ENCODE peak calls at places on chromosome 4, in six cellular contexts. One of them, this sample, is unnamed.
A peak's percentile ranks its signal among the peaks of the same experiment; 100 is the strongest.

GRCh38 chr4:156889616-156890594 is 81.7 kb downstream of the PDGFC start:
- DNase-seq in breast epithelium: no peak
- DNase-seq in heart right ventricle: peak; percentile 21
- DNase-seq in hepatocyte: no peak
- DNase-seq in mesendoderm: no peak
- DNase-seq in adipocyte: peak; percentile 63
- DNase-seq in this sample: no peak

GRCh38 chr4:73723029-73723428 is 17.3 kb upstream of the CXCL8 start:
- DNase-seq in breast epithelium: no peak
- DNase-seq in hepatocyte: no peak
- DNase-seq in heart right ventricle: no peak
- DNase-seq in mesendoderm: no peak
- DNase-seq in adipocyte: no peak
- DNase-seq in this sample: no peak

GRCh38 chr4:19026281-19026680 is 1004.7 kb upstream of the LCORL start:
- DNase-seq in heart right ventricle: no peak
- DNase-seq in mesendoderm: no peak
- DNase-seq in adipocyte: no peak
- DNase-seq in breast epithelium: no peak
- DNase-seq in hepatocyte: no peak
- DNase-seq in this sample: no peak

GRCh38 chr4:25158817-25159216 is 1.4 kb downstream of the SEPSECS start:
- DNase-seq in heart right ventricle: no peak
- DNase-seq in breast epithelium: no peak
- DNase-seq in hepatocyte: no peak
- DNase-seq in mesendoderm: no peak
- DNase-seq in adipocyte: no peak
- DNase-seq in this sample: no peak

GRCh38 chr4:154208424-154208823 is 283.2 kb downstream of the DCHS2 start:
- DNase-seq in heart right ventricle: no peak
- DNase-seq in mesendoderm: peak; percentile 71
- DNase-seq in hepatocyte: peak; percentile 7
- DNase-seq in adipocyte: no peak
- DNase-seq in breast epithelium: no peak
- DNase-seq in this sample: no peak

GRCh38 chr4:156962551-156962974 is 9.0 kb downstream of the PDGFC start:
- DNase-seq in hepatocyte: peak; percentile 40
- DNase-seq in mesendoderm: no peak
- DNase-seq in heart right ventricle: no peak
- DNase-seq in breast epithelium: no peak
- DNase-seq in adipocyte: peak; percentile 71
- DNase-seq in this sample: no peak

GRCh38 chr4:188268081-188268908 is 129.1 kb downstream of the TRIML1 start:
- DNase-seq in mesendoderm: no peak
- DNase-seq in hepatocyte: no peak
- DNase-seq in breast epithelium: no peak
- DNase-seq in adipocyte: no peak
- DNase-seq in heart right ventricle: no peak
- DNase-seq in this sample: no peak

GRCh38 chr4:186297013-186297645 is 31.1 kb downstream of the F11 start:
- DNase-seq in breast epithelium: no peak
- DNase-seq in mesendoderm: peak; percentile 67
- DNase-seq in hepatocyte: peak; percentile 73
- DNase-seq in adipocyte: peak; percentile 86
- DNase-seq in heart right ventricle: no peak
- DNase-seq in this sample: no peak

GRCh38 chr4:79059631-79060399 is 120.6 kb upstream of the PAQR3 start:
- DNase-seq in mesendoderm: no peak
- DNase-seq in breast epithelium: no peak
- DNase-seq in adipocyte: no peak
- DNase-seq in heart right ventricle: no peak
- DNase-seq in hepatocyte: no peak
- DNase-seq in this sample: no peak

GRCh38 chr4:139403457-139403856 is 50.5 kb upstream of the RAB33B start:
- DNase-seq in mesendoderm: peak; percentile 16
- DNase-seq in heart right ventricle: no peak
- DNase-seq in adipocyte: peak; percentile 5
- DNase-seq in hepatocyte: no peak
- DNase-seq in breast epithelium: no peak
- DNase-seq in this sample: no peak

GRCh38 chr4:4225915-4226605 is 669 bp downstream of the OTOP1 start:
- DNase-seq in mesendoderm: no peak
- DNase-seq in adipocyte: peak; percentile 5
- DNase-seq in breast epithelium: no peak
- DNase-seq in hepatocyte: no peak
- DNase-seq in heart right ventricle: no peak
- DNase-seq in this sample: no peak

GRCh38 chr4:56134272-56134671 is 185.5 kb downstream of the CEP135 start:
- DNase-seq in breast epithelium: no peak
- DNase-seq in hepatocyte: no peak
- DNase-seq in heart right ventricle: peak; percentile 47
- DNase-seq in mesendoderm: peak; percentile 72
- DNase-seq in adipocyte: peak; percentile 68
- DNase-seq in this sample: no peak

GRCh38 chr4:103498161-103499070 is 221.4 kb downstream of the TACR3 start:
- DNase-seq in breast epithelium: no peak
- DNase-seq in hepatocyte: peak; percentile 35
- DNase-seq in mesendoderm: peak; percentile 79
- DNase-seq in adipocyte: peak; percentile 85
- DNase-seq in heart right ventricle: no peak
- DNase-seq in this sample: no peak

GRCh38 chr4:11105715-11106114 is 323.0 kb downstream of the HS3ST1 start:
- DNase-seq in heart right ventricle: no peak
- DNase-seq in breast epithelium: no peak
- DNase-seq in mesendoderm: no peak
- DNase-seq in adipocyte: no peak
- DNase-seq in hepatocyte: no peak
- DNase-seq in this sample: no peak

GRCh38 chr4:8320386-8320750 is 50.8 kb downstream of the HTRA3 start:
- DNase-seq in heart right ventricle: peak; percentile 26
- DNase-seq in mesendoderm: peak; percentile 63
- DNase-seq in adipocyte: no peak
- DNase-seq in hepatocyte: no peak
- DNase-seq in breast epithelium: no peak
- DNase-seq in this sample: no peak

GRCh38 chr4:130067419-130067818 is 971.5 kb downstream of the C4orf33 start:
- DNase-seq in heart right ventricle: no peak
- DNase-seq in adipocyte: no peak
- DNase-seq in mesendoderm: no peak
- DNase-seq in breast epithelium: no peak
- DNase-seq in hepatocyte: no peak
- DNase-seq in this sample: no peak

GRCh38 chr4:122423246-122423645 is 33.3 kb downstream of the IL2 start:
- DNase-seq in hepatocyte: no peak
- DNase-seq in breast epithelium: no peak
- DNase-seq in heart right ventricle: no peak
- DNase-seq in adipocyte: peak; percentile 23
- DNase-seq in mesendoderm: no peak
- DNase-seq in this sample: no peak

GRCh38 chr4:106971586-106971985 is 64.5 kb downstream of the DKK2 start:
- DNase-seq in mesendoderm: no peak
- DNase-seq in adipocyte: no peak
- DNase-seq in breast epithelium: no peak
- DNase-seq in hepatocyte: peak; percentile 17
- DNase-seq in heart right ventricle: no peak
- DNase-seq in this sample: no peak

DNA sequence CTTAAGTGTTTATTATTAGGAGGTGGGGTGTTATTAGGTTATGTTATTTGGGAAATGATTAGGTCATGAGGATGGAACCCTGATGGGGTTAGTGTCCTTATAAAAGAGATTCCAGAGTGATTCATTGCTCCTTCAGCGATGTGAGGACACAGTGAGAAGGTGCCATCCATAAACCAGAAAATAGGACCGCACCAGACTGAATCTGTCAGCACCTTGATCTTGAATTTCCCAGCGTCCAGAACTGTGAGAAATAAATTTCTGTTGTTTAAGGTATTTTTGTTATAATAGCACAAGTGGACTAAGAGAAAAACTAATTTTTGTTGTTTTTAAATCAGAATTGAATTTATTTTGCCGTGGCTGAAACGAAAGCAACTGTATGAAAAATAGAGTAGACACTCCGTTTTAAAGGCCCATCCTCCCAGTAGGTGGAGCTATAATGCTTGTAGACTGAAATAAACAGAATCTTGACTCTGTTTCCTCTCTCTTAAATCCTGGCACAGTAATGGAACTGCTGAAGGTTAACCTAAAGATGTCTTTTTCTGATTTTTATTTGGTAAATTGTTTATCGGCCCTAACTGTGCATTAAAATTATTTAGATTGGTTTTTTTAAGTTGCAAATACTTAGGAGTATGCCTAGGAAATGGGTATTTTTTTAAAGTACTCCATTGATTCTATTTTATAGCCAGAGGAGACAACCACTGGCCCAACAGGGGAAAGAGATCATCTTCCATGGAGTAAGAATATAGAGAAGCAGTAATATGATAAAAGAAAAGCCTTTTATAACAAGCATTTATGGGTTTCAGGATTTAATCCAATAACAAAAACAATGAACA is 133.2 kb upstream of the ADAMTS3 start:
- DNase-seq in hepatocyte: peak; percentile 79
- DNase-seq in mesendoderm: peak; percentile 69
- DNase-seq in heart right ventricle: peak; percentile 26
- DNase-seq in adipocyte: peak; percentile 91
- DNase-seq in breast epithelium: no peak
- DNase-seq in this sample: no peak
- H3K4me3 ChIP-seq in hepatocyte: peak overlapping the region; percentile 19
- H3K4me3 ChIP-seq in mesendoderm: no peak overlapping the region
- H3K4me3 ChIP-seq in heart right ventricle: peak overlapping the region; percentile 2
- H3K4me3 ChIP-seq in adipocyte: peak overlapping the region; percentile 87
- H3K4me3 ChIP-seq in breast epithelium: peak overlapping the region; percentile 40
- H3K4me3 ChIP-seq in this sample: peak overlapping the region; percentile 68

GRCh38 chr4:140944539-140944938 is 188.4 kb upstream of the TBC1D9 start:
- DNase-seq in hepatocyte: no peak
- DNase-seq in breast epithelium: no peak
- DNase-seq in mesendoderm: no peak
- DNase-seq in adipocyte: peak; percentile 66
- DNase-seq in heart right ventricle: no peak
- DNase-seq in this sample: no peak

GRCh38 chr4:140943486-140943885 is 187.3 kb upstream of the TBC1D9 start:
- DNase-seq in breast epithelium: no peak
- DNase-seq in adipocyte: peak; percentile 72
- DNase-seq in hepatocyte: no peak
- DNase-seq in heart right ventricle: no peak
- DNase-seq in mesendoderm: no peak
- DNase-seq in this sample: no peak

GRCh38 chr4:140943887-140944515 is 187.8 kb upstream of the TBC1D9 start:
- DNase-seq in hepatocyte: no peak
- DNase-seq in mesendoderm: no peak
- DNase-seq in adipocyte: peak; percentile 61
- DNase-seq in breast epithelium: no peak
- DNase-seq in heart right ventricle: no peak
- DNase-seq in this sample: no peak

GRCh38 chr4:140937866-140938265 is 181.7 kb upstream of the TBC1D9 start:
- DNase-seq in adipocyte: peak; percentile 92
- DNase-seq in breast epithelium: no peak
- DNase-seq in heart right ventricle: no peak
- DNase-seq in hepatocyte: no peak
- DNase-seq in mesendoderm: no peak
- DNase-seq in this sample: no peak

GRCh38 chr4:140940589-140940988 is 184.4 kb upstream of the TBC1D9 start:
- DNase-seq in heart right ventricle: no peak
- DNase-seq in hepatocyte: no peak
- DNase-seq in adipocyte: no peak
- DNase-seq in mesendoderm: no peak
- DNase-seq in breast epithelium: no peak
- DNase-seq in this sample: no peak
- H3K4me1 ChIP-seq in heart right ventricle: peaks cover 20% of the 10 kb centered on the region
- H3K4me1 ChIP-seq in hepatocyte: peaks cover 7% of the 10 kb centered on the region
- H3K4me1 ChIP-seq in adipocyte: peaks cover 60% of the 10 kb centered on the region
- H3K4me1 ChIP-seq in mesendoderm: no peaks in the 10 kb centered on the region
- H3K4me1 ChIP-seq in breast epithelium: no peaks in the 10 kb centered on the region
- H3K4me1 ChIP-seq in this sample: peaks cover 50% of the 10 kb centered on the region

GRCh38 chr4:75698963-75699228 is 25.5 kb upstream of the USO1 start:
- DNase-seq in hepatocyte: no peak
- DNase-seq in adipocyte: no peak
- DNase-seq in breast epithelium: no peak
- DNase-seq in heart right ventricle: no peak
- DNase-seq in mesendoderm: no peak
- DNase-seq in this sample: no peak
- H3K4me3 ChIP-seq in hepatocyte: no peak overlapping the region
- H3K4me3 ChIP-seq in adipocyte: no peak overlapping the region
- H3K4me3 ChIP-seq in breast epithelium: no peak overlapping the region
- H3K4me3 ChIP-seq in heart right ventricle: no peak overlapping the region
- H3K4me3 ChIP-seq in mesendoderm: no peak overlapping the region
- H3K4me3 ChIP-seq in this sample: no peak overlapping the region

GRCh38 chr4:77157859-77158486 is 966 bp downstream of the CCNG2 start:
- DNase-seq in breast epithelium: peak; percentile 82
- DNase-seq in mesendoderm: peak; percentile 95
- DNase-seq in hepatocyte: peak; percentile 96
- DNase-seq in adipocyte: peak; percentile 96
- DNase-seq in heart right ventricle: peak; percentile 90
- DNase-seq in this sample: peak; percentile 53

GRCh38 chr4:77156533-77156911 is 485 bp upstream of the CCNG2 start:
- DNase-seq in adipocyte: peak; percentile 100
- DNase-seq in heart right ventricle: peak; percentile 99
- DNase-seq in hepatocyte: peak; percentile 98
- DNase-seq in mesendoderm: peak; percentile 100
- DNase-seq in breast epithelium: peak; percentile 95
- DNase-seq in this sample: peak; percentile 96

GRCh38 chr4:77159798-77160197 is 2.8 kb downstream of the CCNG2 start:
- DNase-seq in mesendoderm: no peak
- DNase-seq in heart right ventricle: no peak
- DNase-seq in breast epithelium: no peak
- DNase-seq in adipocyte: peak; percentile 18
- DNase-seq in hepatocyte: no peak
- DNase-seq in this sample: no peak

GRCh38 chr4:77156912-77157858 is at the start of gene CCNG2:
- DNase-seq in mesendoderm: peak; percentile 66
- DNase-seq in adipocyte: peak; percentile 97
- DNase-seq in breast epithelium: peak; percentile 85
- DNase-seq in hepatocyte: peak; percentile 96
- DNase-seq in heart right ventricle: peak; percentile 90
- DNase-seq in this sample: peak; percentile 58

GRCh38 chr4:77158487-77158861 is 1.5 kb downstream of the CCNG2 start:
- DNase-seq in heart right ventricle: no peak
- DNase-seq in adipocyte: peak; percentile 57
- DNase-seq in mesendoderm: no peak
- DNase-seq in hepatocyte: no peak
- DNase-seq in breast epithelium: no peak
- DNase-seq in this sample: no peak
- H3K4me1 ChIP-seq in heart right ventricle: no peaks in the 10 kb centered on the region
- H3K4me1 ChIP-seq in adipocyte: peaks cover 33% of the 10 kb centered on the region
- H3K4me1 ChIP-seq in mesendoderm: no peaks in the 10 kb centered on the region
- H3K4me1 ChIP-seq in hepatocyte: peaks cover 33% of the 10 kb centered on the region
- H3K4me1 ChIP-seq in breast epithelium: peaks cover 15% of the 10 kb centered on the region
- H3K4me1 ChIP-seq in this sample: peaks cover 12% of the 10 kb centered on the region

This sample was measured in thoracic aorta.